ENCODE peak calls at places on chromosomes 11 and 22, in nine cellular contexts. S is epithelial cell of esophagus, G is MM.1S, I is lower lobe of right lung, U is upper lobe of right lung, R is cardiac fibroblast, K is mucosa of descending colon, T is fibroblast of pulmonary artery, Q is tibial nerve. Y is an unnamed sample.

GRCh38 chr11:76666408-76666807 is 4.1 kb downstream of the LRRC32 start:
- DNase-seq in Q (peak), T (peak), K (peak), S (no peak), U (peak), G (peak), I (peak), R (peak), Y (peak)

GRCh38 chr11:126857860-126858808 is 142.4 kb downstream of the KIRREL3 start:
- DNase-seq in S (peak), G (no peak), R (peak), U (no peak), Q (no peak), I (no peak), K (no peak), T (peak), Y (no peak)

GRCh38 chr22:36334838-36335603 is 52.7 kb downstream of the MYH9 start:
- DNase-seq in Q (no peak), I (no peak), S (peak), T (peak), R (peak), K (no peak), G (no peak), U (no peak), Y (no peak)

GRCh38 chr22:41341990-41342389 is 39.8 kb upstream of the TEF start:
- DNase-seq in K (no peak), T (no peak), Q (no peak), U (no peak), S (no peak), I (no peak), R (no peak), G (peak), Y (peak)

GRCh38 chr11:106218096-106218495 is 140.6 kb downstream of the AASDHPPT start:
- DNase-seq in R (no peak), S (no peak), U (no peak), T (no peak), Q (no peak), K (no peak), G (no peak), I (no peak), Y (no peak)

GRCh38 chr11:118304227-118304808 is at the start of gene CD3E:
- DNase-seq in Q (no peak), T (no peak), U (no peak), R (no peak), G (peak), K (no peak), S (no peak), I (no peak), Y (peak)

GRCh38 chr11:71502026-71502425 is 25.0 kb upstream of the KRTAP5-7 start:
- DNase-seq in T (no peak), K (no peak), S (no peak), R (no peak), Q (no peak), I (no peak), U (no peak), G (no peak), Y (no peak)

GRCh38 chr11:1158681-1159525 is 1.1 kb downstream of the MUC5AC start:
- DNase-seq in R (no peak), T (no peak), K (no peak), I (no peak), G (no peak), Q (no peak), S (no peak), U (peak), Y (no peak)

GRCh38 chr11:75465701-75466531 is 32.9 kb upstream of the KLHL35 start:
- DNase-seq in K (no peak), G (no peak), R (peak), T (peak), Q (no peak), U (no peak), I (peak), S (no peak), Y (no peak)

GRCh38 chr11:75468534-75469340 is 35.7 kb upstream of the KLHL35 start:
- DNase-seq in K (no peak), S (no peak), U (no peak), R (peak), G (no peak), Q (peak), T (peak), I (peak), Y (no peak)

GRCh38 chr11:75467311-75467710 is 34.3 kb upstream of the KLHL35 start:
- DNase-seq in Q (no peak), I (peak), T (no peak), R (no peak), K (no peak), G (no peak), S (no peak), U (no peak), Y (no peak)

GRCh38 chr11:75469785-75470405 is 36.9 kb upstream of the KLHL35 start:
- DNase-seq in I (no peak), S (no peak), T (no peak), R (no peak), K (no peak), G (no peak), U (no peak), Q (no peak), Y (no peak)

GRCh38 chr11:75467881-75468280 is 34.9 kb upstream of the KLHL35 start:
- DNase-seq in R (no peak), T (no peak), U (no peak), Q (no peak), K (no peak), G (no peak), S (no peak), I (peak), Y (no peak)
- TF ChIP-seq CTCF in R (no peak), T (no peak), U (no peak), Q (no peak), K (no peak), G (no peak), S (no peak), I (no peak), Y (no peak)

DNA sequence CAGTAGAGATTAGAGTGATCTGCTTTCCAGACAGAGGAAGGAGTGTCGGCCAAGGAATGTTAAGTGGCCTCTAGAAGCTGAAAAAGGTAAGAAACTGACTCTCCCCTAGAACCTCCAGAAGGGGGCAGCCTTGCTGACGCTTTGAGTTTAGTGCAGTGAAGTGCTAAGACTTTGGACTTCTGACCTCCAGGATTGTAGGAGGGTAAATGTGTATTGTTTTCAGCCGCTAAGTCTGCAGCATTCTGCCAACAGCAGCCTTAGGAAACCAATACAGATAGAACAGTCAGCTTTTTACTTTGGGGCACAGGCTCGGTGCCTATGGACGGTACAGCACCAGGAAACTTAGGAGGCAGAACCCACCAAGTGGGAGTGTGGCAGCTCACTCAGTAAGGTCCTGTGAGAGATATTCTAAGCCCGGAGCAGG is 3.6 kb upstream of the TBC1D22A start:
- DNase-seq in S (peak), Q (no peak), T (peak), K (peak), R (peak), I (peak), G (peak), U (peak), Y (peak)
- H3K4me3 ChIP-seq in S (no peak), Q (no peak), T (no peak), K (no peak), R (no peak), I (no peak), G (no peak), U (no peak), Y (no peak)

GRCh38 chr11:86954288-86955110 is 696 bp downstream of the FZD4 start:
- DNase-seq in G (no peak), S (peak), R (no peak), K (peak), U (peak), I (peak), T (no peak), Q (no peak), Y (peak)

GRCh38 chr11:86952221-86952875 is 2.8 kb downstream of the FZD4 start:
- DNase-seq in Q (no peak), U (no peak), S (no peak), K (no peak), I (no peak), G (no peak), R (no peak), T (peak), Y (no peak)

GRCh38 chr11:86952933-86953637 is 2.1 kb downstream of the FZD4 start:
- DNase-seq in S (no peak), G (no peak), Q (no peak), K (no peak), U (no peak), I (no peak), T (peak), R (peak), Y (no peak)

GRCh38 chr11:86955674-86956522 is 703 bp upstream of the FZD4 start:
- DNase-seq in G (peak), U (peak), Q (peak), I (peak), T (peak), S (peak), R (peak), K (peak), Y (peak)

DNA sequence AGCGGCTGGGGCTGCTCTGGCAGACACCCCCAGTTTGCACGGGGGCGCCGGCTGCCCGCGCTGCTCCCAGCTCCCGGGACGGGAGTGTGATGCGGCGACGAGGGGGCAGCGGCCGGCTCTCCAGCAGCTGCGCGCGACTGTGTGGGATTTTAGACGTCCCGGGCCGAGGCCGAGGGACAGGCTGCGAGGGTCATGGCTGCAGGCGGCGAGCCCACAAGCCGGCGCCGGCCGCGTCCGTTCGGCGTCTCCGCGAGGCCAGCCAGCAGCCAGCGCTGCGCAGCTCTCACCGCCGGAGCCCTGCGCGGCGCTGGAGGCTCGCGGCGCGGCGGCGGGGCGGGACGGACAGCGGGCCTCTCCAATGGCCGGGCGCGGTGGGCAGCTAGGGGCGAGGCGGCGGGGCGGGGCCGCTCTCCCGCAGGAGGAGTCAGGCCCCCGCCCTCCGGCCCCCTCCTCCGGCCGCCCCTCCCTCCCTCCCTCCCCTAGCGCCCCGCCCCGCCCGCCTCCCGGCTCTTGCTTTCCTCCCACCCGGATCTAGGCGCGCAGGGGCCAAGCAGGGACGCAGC is at the start of gene FZD4:
- DNase-seq in S (peak), K (peak), Q (peak), I (peak), G (peak), U (peak), R (peak), T (peak), Y (peak)
- TF ChIP-seq CTCF in S (no peak), K (peak), Q (peak), I (peak), G (no peak), U (peak), R (no peak), T (no peak), Y (peak)

GRCh38 chr22:37412445-37413250 is 14.6 kb downstream of the ELFN2 start:
- DNase-seq in T (no peak), Q (no peak), I (no peak), U (no peak), S (peak), R (no peak), K (no peak), G (no peak), Y (no peak)
- H3K4me3 ChIP-seq in T (no peak), Q (no peak), I (no peak), U (no peak), S (no peak), R (no peak), K (no peak), G (no peak), Y (no peak)

GRCh38 chr11:26198697-26199096 is 133.2 kb upstream of the ANO3 start:
- DNase-seq in R (no peak), K (no peak), Q (no peak), T (no peak), I (no peak), G (no peak), S (no peak), U (no peak), Y (no peak)

GRCh38 chr11:26201411-26201810 is 130.5 kb upstream of the ANO3 start:
- DNase-seq in Q (no peak), I (no peak), R (no peak), T (peak), G (no peak), U (no peak), S (peak), K (no peak), Y (no peak)

GRCh38 chr11:26194871-26195270 is 137.1 kb upstream of the ANO3 start:
- DNase-seq in T (peak), K (no peak), U (no peak), S (no peak), Q (no peak), R (no peak), I (no peak), G (no peak), Y (no peak)

GRCh38 chr11:26204110-26204509 is 127.8 kb upstream of the ANO3 start:
- DNase-seq in K (no peak), R (no peak), T (no peak), U (no peak), I (no peak), Q (no peak), S (no peak), G (no peak), Y (no peak)

GRCh38 chr11:26199341-26199740 is 132.6 kb upstream of the ANO3 start:
- DNase-seq in K (no peak), G (no peak), I (no peak), U (no peak), Q (no peak), T (no peak), S (no peak), R (peak), Y (no peak)
- TF ChIP-seq CTCF in K (no peak), G (no peak), I (no peak), U (no peak), Q (no peak), T (no peak), S (no peak), R (no peak), Y (no peak)

GRCh38 chr11:2891901-2892214 is 6.3 kb upstream of the CDKN1C start:
- DNase-seq in Q (peak), S (no peak), K (no peak), R (no peak), U (peak), T (no peak), I (peak), G (no peak), Y (no peak)
- H3K4me3 ChIP-seq in Q (peak), S (peak), K (no peak), R (no peak), U (peak), T (no peak), I (peak), G (peak), Y (no peak)

GRCh38 chr22:22103078-22103593 is 120.5 kb upstream of the TOP3B start:
- DNase-seq in S (no peak), G (no peak), U (no peak), R (no peak), Q (no peak), K (no peak), I (no peak), T (peak), Y (peak)
- TF ChIP-seq CTCF in S (peak), G (peak), U (peak), R (peak), Q (no peak), K (no peak), I (peak), T (peak), Y (peak)